ENCODE peak calls at places on chromosome 18, in seven cellular contexts. L is sigmoid colon, W is prostate gland, B is K562, V is stomach, I is HCT116, P is GM23338. N is an unnamed sample.

GRCh38 chr18:44507729-44508325 is 172.9 kb upstream of the SETBP1 start:
- DNase-seq in B (no peak), P (no peak), W (no peak), I (no peak), L (no peak), V (no peak), N (peak; percentile 72)

GRCh38 chr18:8705941-8706544 is 687 bp downstream of the MTCL1 start:
- DNase-seq in I (no peak), L (peak; percentile 66), P (peak; percentile 23), W (no peak), V (no peak), B (no peak), N (no peak)

GRCh38 chr18:8816233-8816632 is 110.9 kb downstream of the MTCL1 start:
- DNase-seq in B (no peak), P (no peak), L (no peak), V (no peak), I (no peak), W (no peak), N (no peak)

GRCh38 chr18:59267511-59268126 is 5.6 kb downstream of the RAX start:
- DNase-seq in P (peak; percentile 75), W (no peak), B (no peak), L (no peak), I (no peak), V (no peak), N (no peak)

GRCh38 chr18:3597159-3597977 is 147.4 kb downstream of the TGIF1 start:
- DNase-seq in W (no peak), B (no peak), P (no peak), V (no peak), I (no peak), L (no peak), N (no peak)

GRCh38 chr18:59271606-59272220 is 1.5 kb downstream of the RAX start:
- DNase-seq in V (no peak), P (peak; percentile 37), I (no peak), L (no peak), W (no peak), B (no peak), N (no peak)

GRCh38 chr18:48848641-48849143 is 102.1 kb downstream of the SMAD7 start:
- DNase-seq in I (no peak), B (no peak), L (no peak), W (peak; percentile 57), P (no peak), V (no peak), N (no peak)

GRCh38 chr18:45938488-45938935 is 28.6 kb downstream of the EPG5 start:
- DNase-seq in V (no peak), P (no peak), W (no peak), I (no peak), L (no peak), B (no peak), N (no peak)

GRCh38 chr18:59751186-59751585 is 54.0 kb upstream of the CCBE1 start:
- DNase-seq in V (no peak), L (no peak), I (no peak), W (no peak), B (no peak), P (no peak), N (no peak)

GRCh38 chr18:56479836-56480235 is 158.6 kb downstream of the TXNL1 start:
- DNase-seq in P (no peak), I (no peak), B (no peak), V (no peak), W (no peak), L (no peak), N (no peak)

GRCh38 chr18:75218064-75218463 is 7.5 kb downstream of the TSHZ1 start:
- DNase-seq in L (no peak), I (no peak), V (no peak), P (no peak), B (no peak), W (no peak), N (no peak)

GRCh38 chr18:57666818-57667497 is 45.3 kb upstream of the NARS1 start:
- DNase-seq in B (peak; percentile 63), I (no peak), L (no peak), P (no peak), V (no peak), W (no peak), N (peak; percentile 100)

GRCh38 chr18:75544496-75544895 is 117.0 kb upstream of the SMIM21 start:
- DNase-seq in P (no peak), B (no peak), I (peak; percentile 42), W (no peak), V (no peak), L (no peak), N (no peak)

GRCh38 chr18:78393463-78393862 is 586.2 kb upstream of the SALL3 start:
- DNase-seq in W (no peak), P (no peak), B (no peak), L (no peak), I (no peak), V (no peak), N (no peak)

GRCh38 chr18:45590060-45590537 is 25.2 kb upstream of the SLC14A2 start:
- DNase-seq in V (no peak), P (no peak), L (no peak), W (no peak), B (no peak), I (no peak), N (no peak)

GRCh38 chr18:75211721-75212625 is 1.4 kb downstream of the TSHZ1 start:
- DNase-seq in V (no peak), L (peak; percentile 80), I (no peak), P (peak; percentile 80), W (no peak), B (peak; percentile 38), N (peak; percentile 70)

GRCh38 chr18:58180738-58181353 is 136.8 kb downstream of the NEDD4L start:
- DNase-seq in I (no peak), W (peak; percentile 61), B (peak; percentile 51), L (no peak), V (peak; percentile 69), P (peak; percentile 73), N (peak; percentile 39)

GRCh38 chr18:75405341-75405740 is 22.2 kb downstream of the SMIM21 start:
- DNase-seq in W (no peak), P (no peak), I (no peak), B (no peak), V (no peak), L (no peak), N (no peak)

GRCh38 chr18:47721876-47722275 is 208.6 kb downstream of the SMAD2 start:
- DNase-seq in P (no peak), B (no peak), L (peak; percentile 34), I (no peak), V (no peak), W (no peak), N (no peak)

GRCh38 chr18:45722899-45723298 is 1.1 kb upstream of the SLC14A1 start:
- DNase-seq in B (peak; percentile 88), W (peak; percentile 81), I (peak; percentile 57), V (peak; percentile 88), L (peak; percentile 79), P (peak; percentile 87), N (peak; percentile 73)

GRCh38 chr18:45724591-45724990 is 610 bp downstream of the SLC14A1 start:
- DNase-seq in B (no peak), P (no peak), V (no peak), L (no peak), I (no peak), W (no peak), N (no peak)

GRCh38 chr18:12038661-12039417 is 54.8 kb upstream of the ANKRD62 start:
- DNase-seq in B (peak; percentile 84), I (peak; percentile 78), L (peak; percentile 91), P (peak; percentile 86), V (peak; percentile 90), W (peak; percentile 68), N (peak; percentile 79)
- TF ChIP-seq POLR2AphosphoS5 in B (no peak), I (no peak), L (no peak), P (no peak), V (peak; percentile 40), W (peak; percentile 56), N (no peak)

GRCh38 chr18:50155406-50155805 is 39.5 kb downstream of the MYO5B start:
- DNase-seq in W (no peak), P (no peak), I (no peak), B (no peak), L (no peak), V (no peak), N (no peak)

GRCh38 chr18:50152900-50153299 is 42.0 kb downstream of the MYO5B start:
- DNase-seq in I (no peak), P (no peak), B (no peak), V (no peak), L (no peak), W (no peak), N (no peak)

GRCh38 chr18:50154420-50154819 is 40.5 kb downstream of the MYO5B start:
- DNase-seq in P (no peak), V (no peak), W (no peak), I (no peak), B (no peak), L (no peak), N (no peak)

GRCh38 chr18:50151876-50152275 is 43.1 kb downstream of the MYO5B start:
- DNase-seq in P (no peak), B (peak; percentile 5), V (no peak), I (no peak), L (no peak), W (no peak), N (no peak)
- H3K27ac ChIP-seq in P (no peak overlapping the region), B (no peak overlapping the region), V (no peak overlapping the region), I (no peak overlapping the region), L (no peak overlapping the region), W (no peak overlapping the region), N (no peak overlapping the region)

GRCh38 chr18:23259701-23260661 is 124.7 kb downstream of the CABLES1 start:
- DNase-seq in L (peak; percentile 87), V (peak; percentile 89), P (peak; percentile 80), B (peak; percentile 74), W (peak; percentile 69), I (no peak), N (peak; percentile 60)
- TF ChIP-seq POLR2AphosphoS5 in L (peak; percentile 47), V (peak; percentile 63), P (no peak), B (no peak), W (peak; percentile 71), I (no peak), N (peak; percentile 60)

DNA sequence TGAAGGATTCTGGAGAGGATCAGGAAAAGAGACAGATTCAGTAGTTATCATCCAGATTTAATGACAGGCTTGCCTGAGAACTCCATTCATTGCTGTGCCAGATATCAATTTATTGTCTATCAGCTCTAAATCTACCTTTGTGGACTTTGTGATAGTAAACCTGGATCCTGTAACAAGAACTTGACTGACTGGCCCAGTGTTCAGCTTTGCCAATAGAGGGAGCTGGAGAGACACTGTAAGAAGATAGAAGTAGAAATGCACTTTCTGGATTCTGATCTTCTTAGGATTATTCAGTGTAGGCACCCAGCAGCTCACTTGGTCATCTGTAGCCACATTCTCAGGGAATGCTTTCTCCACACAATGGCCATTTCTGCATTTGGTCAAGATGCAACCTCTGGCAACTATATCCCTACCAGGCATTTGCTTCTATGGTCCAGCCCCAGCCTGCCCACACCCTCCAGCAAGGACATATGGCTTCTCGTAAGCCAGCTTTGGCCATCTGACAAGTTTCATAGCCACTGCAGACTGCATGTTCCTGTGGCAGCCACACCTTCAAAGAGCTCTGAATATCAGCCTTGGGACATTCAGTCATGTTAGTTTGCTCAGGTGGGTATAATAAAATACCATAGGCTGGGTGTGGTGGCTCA is 6.1 kb upstream of the SERPINB8 start:
- DNase-seq in L (no peak), W (peak; percentile 52), P (peak; percentile 86), I (peak; percentile 56), V (peak; percentile 57), B (no peak), N (peak; percentile 70)
- H3K27ac ChIP-seq in L (no peak overlapping the region), W (no peak overlapping the region), P (no peak overlapping the region), I (no peak overlapping the region), V (no peak overlapping the region), B (no peak overlapping the region), N (peak overlapping the region; percentile 15)